ENCODE peak calls at places on chromosomes 11 and 22, in nine cellular contexts. One of them, this sample, is unnamed.

GRCh38 chr22:37345863-37346514 is 63.7 kb downstream of the CYTH4 start:
- DNase-seq in tibial artery: no peak
- DNase-seq in GM12865: no peak
- DNase-seq in Caco-2: no peak
- DNase-seq in HL-60: no peak
- DNase-seq in fibroblast of lung: peak
- DNase-seq in foreskin fibroblast: peak
- DNase-seq in fibroblast of villous mesenchyme: peak
- DNase-seq in fibroblast of pulmonary artery: peak
- DNase-seq in this sample: peak

GRCh38 chr11:69380921-69381581 is 87.1 kb downstream of the MYEOV start:
- DNase-seq in foreskin fibroblast: no peak
- DNase-seq in GM12865: no peak
- DNase-seq in fibroblast of pulmonary artery: no peak
- DNase-seq in HL-60: no peak
- DNase-seq in fibroblast of villous mesenchyme: no peak
- DNase-seq in tibial artery: peak
- DNase-seq in fibroblast of lung: no peak
- DNase-seq in Caco-2: peak
- DNase-seq in this sample: no peak

GRCh38 chr11:130876931-130877330 is 39.3 kb downstream of the SNX19 start:
- DNase-seq in fibroblast of villous mesenchyme: no peak
- DNase-seq in HL-60: no peak
- DNase-seq in fibroblast of pulmonary artery: no peak
- DNase-seq in Caco-2: no peak
- DNase-seq in GM12865: no peak
- DNase-seq in fibroblast of lung: no peak
- DNase-seq in tibial artery: no peak
- DNase-seq in foreskin fibroblast: no peak
- DNase-seq in this sample: no peak

GRCh38 chr11:96827164-96827563 is 437.4 kb downstream of the JRKL start:
- DNase-seq in Caco-2: no peak
- DNase-seq in fibroblast of villous mesenchyme: peak
- DNase-seq in HL-60: no peak
- DNase-seq in fibroblast of pulmonary artery: peak
- DNase-seq in foreskin fibroblast: no peak
- DNase-seq in fibroblast of lung: peak
- DNase-seq in GM12865: no peak
- DNase-seq in tibial artery: no peak
- DNase-seq in this sample: no peak

GRCh38 chr11:30567644-30568043 is 18.5 kb downstream of the MPPED2 start:
- DNase-seq in HL-60: no peak
- DNase-seq in Caco-2: no peak
- DNase-seq in fibroblast of pulmonary artery: no peak
- DNase-seq in fibroblast of villous mesenchyme: no peak
- DNase-seq in GM12865: no peak
- DNase-seq in foreskin fibroblast: no peak
- DNase-seq in tibial artery: no peak
- DNase-seq in fibroblast of lung: no peak
- DNase-seq in this sample: no peak

GRCh38 chr22:37959231-37959825 is 5.8 kb downstream of the POLR2F start:
- DNase-seq in HL-60: no peak
- DNase-seq in fibroblast of lung: no peak
- DNase-seq in GM12865: no peak
- DNase-seq in fibroblast of villous mesenchyme: no peak
- DNase-seq in tibial artery: no peak
- DNase-seq in Caco-2: no peak
- DNase-seq in fibroblast of pulmonary artery: no peak
- DNase-seq in foreskin fibroblast: no peak
- DNase-seq in this sample: no peak

GRCh38 chr11:11450744-11451362 is 97.8 kb upstream of the CSNK2A3 start:
- DNase-seq in HL-60: no peak
- DNase-seq in tibial artery: no peak
- DNase-seq in foreskin fibroblast: peak
- DNase-seq in fibroblast of villous mesenchyme: peak
- DNase-seq in Caco-2: no peak
- DNase-seq in GM12865: no peak
- DNase-seq in fibroblast of pulmonary artery: peak
- DNase-seq in fibroblast of lung: no peak
- DNase-seq in this sample: no peak

GRCh38 chr11:63811522-63811921 is 1.7 kb upstream of the SPINDOC start:
- DNase-seq in HL-60: no peak
- DNase-seq in fibroblast of villous mesenchyme: no peak
- DNase-seq in tibial artery: no peak
- DNase-seq in foreskin fibroblast: no peak
- DNase-seq in fibroblast of lung: no peak
- DNase-seq in fibroblast of pulmonary artery: no peak
- DNase-seq in Caco-2: no peak
- DNase-seq in GM12865: no peak
- DNase-seq in this sample: no peak

GRCh38 chr22:19890502-19891349 is 36.1 kb upstream of the GNB1L start:
- DNase-seq in HL-60: peak
- DNase-seq in fibroblast of villous mesenchyme: no peak
- DNase-seq in tibial artery: no peak
- DNase-seq in GM12865: no peak
- DNase-seq in foreskin fibroblast: no peak
- DNase-seq in Caco-2: no peak
- DNase-seq in fibroblast of lung: no peak
- DNase-seq in fibroblast of pulmonary artery: no peak
- DNase-seq in this sample: no peak

GRCh38 chr11:94117871-94118270 is 10.8 kb upstream of the PANX1 start:
- DNase-seq in foreskin fibroblast: peak
- DNase-seq in fibroblast of villous mesenchyme: no peak
- DNase-seq in GM12865: no peak
- DNase-seq in tibial artery: no peak
- DNase-seq in fibroblast of pulmonary artery: peak
- DNase-seq in fibroblast of lung: no peak
- DNase-seq in HL-60: no peak
- DNase-seq in Caco-2: no peak
- DNase-seq in this sample: no peak

DNA sequence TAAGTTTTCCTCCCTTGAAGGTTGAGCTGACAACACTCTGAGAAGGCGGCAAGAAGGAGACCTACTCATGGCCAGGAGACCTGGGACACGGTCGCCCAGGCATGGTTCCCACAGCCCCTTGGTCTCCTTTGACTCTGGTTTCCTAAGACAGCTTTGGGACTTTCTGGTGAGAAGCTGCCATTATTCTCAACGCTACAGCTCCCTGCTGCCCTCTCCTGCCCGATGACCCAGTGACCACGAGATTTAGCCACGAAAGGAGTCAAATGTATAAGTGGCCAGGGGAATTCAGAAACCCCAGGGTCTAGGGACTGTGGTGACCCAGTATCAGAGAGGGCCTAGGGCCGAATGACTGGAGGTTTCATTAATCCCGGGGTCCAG is 696 bp upstream of the SDF2L1 start:
- DNase-seq in fibroblast of villous mesenchyme: peak
- DNase-seq in foreskin fibroblast: peak
- DNase-seq in tibial artery: no peak
- DNase-seq in fibroblast of lung: peak
- DNase-seq in Caco-2: peak
- DNase-seq in fibroblast of pulmonary artery: peak
- DNase-seq in GM12865: peak
- DNase-seq in HL-60: peak
- DNase-seq in this sample: no peak
- TF ChIP-seq CTCF in fibroblast of villous mesenchyme: peak
- TF ChIP-seq CTCF in foreskin fibroblast: peak
- TF ChIP-seq CTCF in tibial artery: peak
- TF ChIP-seq CTCF in fibroblast of lung: peak
- TF ChIP-seq CTCF in Caco-2: peak
- TF ChIP-seq CTCF in fibroblast of pulmonary artery: peak
- TF ChIP-seq CTCF in GM12865: no peak
- TF ChIP-seq CTCF in HL-60: no peak
- TF ChIP-seq CTCF in this sample: peak

GRCh38 chr11:34222030-34222429 is 116.6 kb downstream of the NAT10 start:
- DNase-seq in fibroblast of villous mesenchyme: no peak
- DNase-seq in HL-60: no peak
- DNase-seq in fibroblast of lung: no peak
- DNase-seq in GM12865: no peak
- DNase-seq in Caco-2: no peak
- DNase-seq in tibial artery: no peak
- DNase-seq in foreskin fibroblast: no peak
- DNase-seq in fibroblast of pulmonary artery: no peak
- DNase-seq in this sample: no peak

GRCh38 chr11:34223907-34224306 is 118.5 kb downstream of the NAT10 start:
- DNase-seq in fibroblast of pulmonary artery: no peak
- DNase-seq in Caco-2: no peak
- DNase-seq in tibial artery: no peak
- DNase-seq in foreskin fibroblast: no peak
- DNase-seq in fibroblast of villous mesenchyme: no peak
- DNase-seq in GM12865: no peak
- DNase-seq in HL-60: no peak
- DNase-seq in fibroblast of lung: no peak
- DNase-seq in this sample: no peak

GRCh38 chr11:34223021-34223813 is 117.8 kb downstream of the NAT10 start:
- DNase-seq in Caco-2: no peak
- DNase-seq in tibial artery: peak
- DNase-seq in fibroblast of villous mesenchyme: peak
- DNase-seq in fibroblast of pulmonary artery: peak
- DNase-seq in HL-60: no peak
- DNase-seq in GM12865: no peak
- DNase-seq in foreskin fibroblast: peak
- DNase-seq in fibroblast of lung: peak
- DNase-seq in this sample: no peak

GRCh38 chr11:34226210-34226609 is 120.8 kb downstream of the NAT10 start:
- DNase-seq in HL-60: no peak
- DNase-seq in tibial artery: no peak
- DNase-seq in GM12865: no peak
- DNase-seq in fibroblast of pulmonary artery: no peak
- DNase-seq in foreskin fibroblast: no peak
- DNase-seq in fibroblast of lung: no peak
- DNase-seq in Caco-2: no peak
- DNase-seq in fibroblast of villous mesenchyme: no peak
- DNase-seq in this sample: no peak

DNA sequence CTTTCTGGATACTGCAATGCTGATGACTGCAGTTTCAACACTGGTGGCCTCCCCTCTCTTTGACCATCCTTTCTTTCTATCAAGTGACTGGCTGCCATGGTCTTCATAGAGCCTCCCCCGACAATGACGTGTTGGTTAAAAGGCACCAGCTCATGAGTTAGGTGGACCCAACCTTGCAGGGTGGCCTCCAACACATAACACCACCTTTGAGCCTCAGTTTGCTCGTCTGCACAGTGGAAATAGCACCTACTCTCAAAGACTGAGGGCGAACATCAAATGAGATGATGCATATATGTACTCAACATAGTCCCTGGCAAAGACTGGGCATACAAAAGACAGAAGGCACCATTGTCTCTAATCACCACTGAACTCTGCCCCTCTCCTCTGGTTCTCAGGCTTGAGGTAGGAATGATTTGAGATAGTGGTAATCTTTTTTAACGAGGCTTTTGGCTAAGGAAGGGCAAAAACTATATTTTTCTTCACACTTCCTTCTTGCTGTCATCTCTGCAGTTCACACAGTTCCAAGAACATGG is 119.1 kb downstream of the NAT10 start:
- DNase-seq in Caco-2: no peak
- DNase-seq in tibial artery: no peak
- DNase-seq in fibroblast of pulmonary artery: no peak
- DNase-seq in fibroblast of lung: no peak
- DNase-seq in foreskin fibroblast: no peak
- DNase-seq in fibroblast of villous mesenchyme: no peak
- DNase-seq in HL-60: no peak
- DNase-seq in GM12865: no peak
- DNase-seq in this sample: no peak
- H3K4me3 ChIP-seq in Caco-2: no peak
- H3K4me3 ChIP-seq in tibial artery: no peak
- H3K4me3 ChIP-seq in fibroblast of pulmonary artery: no peak
- H3K4me3 ChIP-seq in fibroblast of lung: no peak
- H3K4me3 ChIP-seq in foreskin fibroblast: no peak
- H3K4me3 ChIP-seq in fibroblast of villous mesenchyme: no peak
- H3K4me3 ChIP-seq in HL-60: no peak
- H3K4me3 ChIP-seq in GM12865: no peak
- H3K4me3 ChIP-seq in this sample: no peak

DNA sequence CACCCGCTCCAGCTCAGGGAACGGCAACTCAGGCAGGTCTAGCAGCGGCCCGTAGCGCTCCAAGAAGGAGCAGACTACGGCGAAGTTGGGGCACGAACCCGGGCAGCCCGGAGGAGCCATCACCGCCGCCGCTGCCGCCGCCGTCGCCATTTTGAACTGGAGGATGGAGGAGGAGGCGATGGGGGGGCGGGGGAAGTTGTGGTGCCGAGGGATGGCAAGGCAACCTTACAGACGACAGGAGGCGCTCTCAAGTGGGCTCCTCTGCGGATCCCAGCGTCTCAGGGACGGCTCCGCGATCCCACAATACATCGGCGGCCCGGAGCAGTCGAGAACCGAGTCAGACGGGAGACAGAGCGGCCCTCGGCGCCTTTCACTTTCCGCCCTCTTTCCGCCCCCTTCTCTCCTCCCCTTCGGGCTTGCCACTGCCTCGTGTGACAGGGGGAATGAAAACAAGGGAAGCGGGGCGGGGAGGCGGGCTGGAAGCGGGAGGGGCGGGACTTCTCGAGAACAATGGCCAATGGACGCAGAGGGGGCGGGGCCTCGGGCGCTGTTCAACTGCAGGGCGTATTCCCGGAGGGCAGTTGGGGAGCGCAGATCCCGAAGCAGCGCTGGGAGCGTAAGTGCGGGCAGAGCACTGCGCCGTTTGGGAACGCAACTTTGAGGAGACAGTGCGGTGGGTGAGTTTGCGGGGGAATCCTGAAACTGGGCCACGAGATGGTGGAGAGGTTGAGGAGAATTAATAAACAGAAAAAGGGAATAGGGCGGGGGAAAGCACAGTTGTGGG is at the start of the genes AAMDC and RSF1:
- DNase-seq in foreskin fibroblast: peak
- DNase-seq in GM12865: peak
- DNase-seq in fibroblast of lung: peak
- DNase-seq in HL-60: peak
- DNase-seq in tibial artery: peak
- DNase-seq in fibroblast of pulmonary artery: peak
- DNase-seq in Caco-2: peak
- DNase-seq in fibroblast of villous mesenchyme: peak
- DNase-seq in this sample: peak
- TF ChIP-seq CTCF in foreskin fibroblast: peak
- TF ChIP-seq CTCF in GM12865: peak
- TF ChIP-seq CTCF in fibroblast of lung: peak
- TF ChIP-seq CTCF in HL-60: peak
- TF ChIP-seq CTCF in tibial artery: peak
- TF ChIP-seq CTCF in fibroblast of pulmonary artery: peak
- TF ChIP-seq CTCF in Caco-2: peak
- TF ChIP-seq CTCF in fibroblast of villous mesenchyme: peak
- TF ChIP-seq CTCF in this sample: peak

DNA sequence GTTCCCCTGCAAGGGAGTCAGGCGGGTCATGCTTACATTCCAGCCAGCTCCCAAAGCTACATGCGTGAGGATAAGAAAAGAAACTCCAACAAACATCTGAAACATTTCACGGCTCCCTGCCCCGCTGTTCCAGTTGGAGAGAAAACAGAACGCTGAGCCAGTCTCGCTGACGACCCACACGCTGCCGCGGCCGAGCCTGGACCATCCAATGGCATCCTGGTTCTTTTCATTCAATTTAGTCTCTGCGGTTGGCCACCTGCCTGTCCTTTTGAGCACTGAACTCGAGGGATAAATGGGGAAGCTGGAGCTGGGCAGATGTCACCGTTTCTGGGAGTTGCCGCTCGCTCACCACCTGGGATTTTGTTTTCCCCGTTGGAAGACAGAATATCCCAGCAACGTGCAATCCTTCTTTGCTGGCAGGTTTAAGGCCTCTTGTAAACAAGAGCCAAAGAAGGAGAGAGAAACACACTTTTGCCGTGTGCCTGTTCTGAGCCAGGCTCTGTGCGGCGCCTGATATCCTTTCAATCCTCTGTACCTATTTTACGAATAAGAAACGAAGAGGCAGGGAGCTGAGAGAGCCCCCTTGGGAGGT is 45.3 kb upstream of the SHISAL1 start:
- DNase-seq in HL-60: no peak
- DNase-seq in fibroblast of pulmonary artery: peak
- DNase-seq in GM12865: no peak
- DNase-seq in Caco-2: no peak
- DNase-seq in fibroblast of villous mesenchyme: peak
- DNase-seq in tibial artery: no peak
- DNase-seq in fibroblast of lung: peak
- DNase-seq in foreskin fibroblast: no peak
- DNase-seq in this sample: no peak
- H3K4me3 ChIP-seq in HL-60: no peak
- H3K4me3 ChIP-seq in fibroblast of pulmonary artery: no peak
- H3K4me3 ChIP-seq in GM12865: no peak
- H3K4me3 ChIP-seq in Caco-2: no peak
- H3K4me3 ChIP-seq in fibroblast of villous mesenchyme: no peak
- H3K4me3 ChIP-seq in tibial artery: no peak
- H3K4me3 ChIP-seq in fibroblast of lung: no peak
- H3K4me3 ChIP-seq in foreskin fibroblast: no peak
- H3K4me3 ChIP-seq in this sample: no peak

This sample was measured in HFF-Myc.